ENCODE peak calls at places on chromosomes 7 and 10, in eight cellular contexts. One of them, this sample, is unnamed.

GRCh38 chr10:121788115-121788514 is 139.7 kb downstream of the ATE1 start:
- DNase-seq in effector memory CD4-positive, alpha-beta T cell: no peak
- DNase-seq in HL-60: no peak
- DNase-seq in naive thymus-derived CD4-positive, alpha-beta T cell: no peak
- DNase-seq in colonic mucosa: no peak
- DNase-seq in stomach: no peak
- DNase-seq in brain microvascular endothelial cell: no peak
- DNase-seq in BJ: no peak
- DNase-seq in this sample: no peak

GRCh38 chr10:61786728-61787127 is 114.8 kb upstream of the ARID5B start:
- DNase-seq in effector memory CD4-positive, alpha-beta T cell: no peak
- DNase-seq in HL-60: no peak
- DNase-seq in naive thymus-derived CD4-positive, alpha-beta T cell: no peak
- DNase-seq in colonic mucosa: no peak
- DNase-seq in stomach: no peak
- DNase-seq in brain microvascular endothelial cell: peak
- DNase-seq in BJ: peak
- DNase-seq in this sample: no peak

GRCh38 chr10:50397312-50398140 is 146.2 kb upstream of the ASAH2 start:
- DNase-seq in effector memory CD4-positive, alpha-beta T cell: no peak
- DNase-seq in HL-60: no peak
- DNase-seq in naive thymus-derived CD4-positive, alpha-beta T cell: no peak
- DNase-seq in colonic mucosa: no peak
- DNase-seq in stomach: no peak
- DNase-seq in brain microvascular endothelial cell: no peak
- DNase-seq in BJ: no peak
- DNase-seq in this sample: no peak

GRCh38 chr7:38105874-38106483 is 72.1 kb upstream of the STARD3NL start:
- DNase-seq in effector memory CD4-positive, alpha-beta T cell: no peak
- DNase-seq in HL-60: peak
- DNase-seq in naive thymus-derived CD4-positive, alpha-beta T cell: no peak
- DNase-seq in colonic mucosa: no peak
- DNase-seq in stomach: no peak
- DNase-seq in brain microvascular endothelial cell: peak
- DNase-seq in BJ: no peak
- DNase-seq in this sample: no peak

GRCh38 chr10:88456730-88457129 is 126.4 kb downstream of the RNLS start:
- DNase-seq in effector memory CD4-positive, alpha-beta T cell: no peak
- DNase-seq in HL-60: peak
- DNase-seq in naive thymus-derived CD4-positive, alpha-beta T cell: no peak
- DNase-seq in colonic mucosa: no peak
- DNase-seq in stomach: no peak
- DNase-seq in brain microvascular endothelial cell: no peak
- DNase-seq in BJ: peak
- DNase-seq in this sample: no peak

GRCh38 chr7:108535744-108536143 is 9.8 kb upstream of the PNPLA8 start:
- DNase-seq in effector memory CD4-positive, alpha-beta T cell: no peak
- DNase-seq in HL-60: no peak
- DNase-seq in naive thymus-derived CD4-positive, alpha-beta T cell: no peak
- DNase-seq in colonic mucosa: no peak
- DNase-seq in stomach: no peak
- DNase-seq in brain microvascular endothelial cell: no peak
- DNase-seq in BJ: no peak
- DNase-seq in this sample: no peak

GRCh38 chr7:45921699-45922519 is 837 bp upstream of the IGFBP3 start:
- DNase-seq in effector memory CD4-positive, alpha-beta T cell: no peak
- DNase-seq in HL-60: no peak
- DNase-seq in naive thymus-derived CD4-positive, alpha-beta T cell: no peak
- DNase-seq in colonic mucosa: peak
- DNase-seq in stomach: no peak
- DNase-seq in brain microvascular endothelial cell: peak
- DNase-seq in BJ: no peak
- DNase-seq in this sample: no peak

GRCh38 chr7:96303686-96304443 is 18.0 kb downstream of the SLC25A13 start:
- DNase-seq in effector memory CD4-positive, alpha-beta T cell: no peak
- DNase-seq in HL-60: no peak
- DNase-seq in naive thymus-derived CD4-positive, alpha-beta T cell: no peak
- DNase-seq in colonic mucosa: no peak
- DNase-seq in stomach: no peak
- DNase-seq in brain microvascular endothelial cell: peak
- DNase-seq in BJ: peak
- DNase-seq in this sample: no peak

GRCh38 chr7:84452618-84453017 is 258.0 kb upstream of the SEMA3A start:
- DNase-seq in effector memory CD4-positive, alpha-beta T cell: no peak
- DNase-seq in HL-60: no peak
- DNase-seq in naive thymus-derived CD4-positive, alpha-beta T cell: no peak
- DNase-seq in colonic mucosa: no peak
- DNase-seq in stomach: no peak
- DNase-seq in brain microvascular endothelial cell: no peak
- DNase-seq in BJ: no peak
- DNase-seq in this sample: no peak

GRCh38 chr7:105352018-105352612 is 36.6 kb downstream of the SRPK2 start:
- DNase-seq in effector memory CD4-positive, alpha-beta T cell: peak
- DNase-seq in HL-60: peak
- DNase-seq in naive thymus-derived CD4-positive, alpha-beta T cell: peak
- DNase-seq in colonic mucosa: peak
- DNase-seq in stomach: peak
- DNase-seq in brain microvascular endothelial cell: peak
- DNase-seq in BJ: peak
- DNase-seq in this sample: no peak

GRCh38 chr7:28005075-28005847 is 175.3 kb downstream of the JAZF1 start:
- DNase-seq in effector memory CD4-positive, alpha-beta T cell: no peak
- DNase-seq in HL-60: no peak
- DNase-seq in naive thymus-derived CD4-positive, alpha-beta T cell: no peak
- DNase-seq in colonic mucosa: no peak
- DNase-seq in stomach: no peak
- DNase-seq in brain microvascular endothelial cell: no peak
- DNase-seq in BJ: no peak
- DNase-seq in this sample: peak

GRCh38 chr10:112313911-112314310 is 30.7 kb downstream of the TECTB start:
- DNase-seq in effector memory CD4-positive, alpha-beta T cell: no peak
- DNase-seq in HL-60: no peak
- DNase-seq in naive thymus-derived CD4-positive, alpha-beta T cell: no peak
- DNase-seq in colonic mucosa: no peak
- DNase-seq in stomach: no peak
- DNase-seq in brain microvascular endothelial cell: no peak
- DNase-seq in BJ: no peak
- DNase-seq in this sample: no peak

GRCh38 chr7:35768346-35768745 is 32.5 kb upstream of the SEPTIN7 start:
- DNase-seq in effector memory CD4-positive, alpha-beta T cell: no peak
- DNase-seq in HL-60: no peak
- DNase-seq in naive thymus-derived CD4-positive, alpha-beta T cell: no peak
- DNase-seq in colonic mucosa: no peak
- DNase-seq in stomach: no peak
- DNase-seq in brain microvascular endothelial cell: no peak
- DNase-seq in BJ: no peak
- DNase-seq in this sample: no peak

GRCh38 chr7:50791921-50792341 is 9.2 kb upstream of the GRB10 start:
- DNase-seq in effector memory CD4-positive, alpha-beta T cell: no peak
- DNase-seq in HL-60: no peak
- DNase-seq in naive thymus-derived CD4-positive, alpha-beta T cell: no peak
- DNase-seq in colonic mucosa: no peak
- DNase-seq in stomach: no peak
- DNase-seq in brain microvascular endothelial cell: peak
- DNase-seq in BJ: no peak
- DNase-seq in this sample: no peak

GRCh38 chr7:102279537-102280400 is 6.9 kb upstream of the SH2B2 start:
- DNase-seq in effector memory CD4-positive, alpha-beta T cell: peak
- DNase-seq in HL-60: no peak
- DNase-seq in naive thymus-derived CD4-positive, alpha-beta T cell: peak
- DNase-seq in colonic mucosa: peak
- DNase-seq in stomach: peak
- DNase-seq in brain microvascular endothelial cell: no peak
- DNase-seq in BJ: no peak
- DNase-seq in this sample: peak

GRCh38 chr7:66187894-66188293 is 17.2 kb upstream of the TPST1 start:
- DNase-seq in effector memory CD4-positive, alpha-beta T cell: no peak
- DNase-seq in HL-60: no peak
- DNase-seq in naive thymus-derived CD4-positive, alpha-beta T cell: no peak
- DNase-seq in colonic mucosa: peak
- DNase-seq in stomach: no peak
- DNase-seq in brain microvascular endothelial cell: no peak
- DNase-seq in BJ: peak
- DNase-seq in this sample: peak

GRCh38 chr7:73725703-73726466 is 6.4 kb upstream of the STX1A start:
- DNase-seq in effector memory CD4-positive, alpha-beta T cell: peak
- DNase-seq in HL-60: no peak
- DNase-seq in naive thymus-derived CD4-positive, alpha-beta T cell: peak
- DNase-seq in colonic mucosa: peak
- DNase-seq in stomach: peak
- DNase-seq in brain microvascular endothelial cell: peak
- DNase-seq in BJ: no peak
- DNase-seq in this sample: peak

DNA sequence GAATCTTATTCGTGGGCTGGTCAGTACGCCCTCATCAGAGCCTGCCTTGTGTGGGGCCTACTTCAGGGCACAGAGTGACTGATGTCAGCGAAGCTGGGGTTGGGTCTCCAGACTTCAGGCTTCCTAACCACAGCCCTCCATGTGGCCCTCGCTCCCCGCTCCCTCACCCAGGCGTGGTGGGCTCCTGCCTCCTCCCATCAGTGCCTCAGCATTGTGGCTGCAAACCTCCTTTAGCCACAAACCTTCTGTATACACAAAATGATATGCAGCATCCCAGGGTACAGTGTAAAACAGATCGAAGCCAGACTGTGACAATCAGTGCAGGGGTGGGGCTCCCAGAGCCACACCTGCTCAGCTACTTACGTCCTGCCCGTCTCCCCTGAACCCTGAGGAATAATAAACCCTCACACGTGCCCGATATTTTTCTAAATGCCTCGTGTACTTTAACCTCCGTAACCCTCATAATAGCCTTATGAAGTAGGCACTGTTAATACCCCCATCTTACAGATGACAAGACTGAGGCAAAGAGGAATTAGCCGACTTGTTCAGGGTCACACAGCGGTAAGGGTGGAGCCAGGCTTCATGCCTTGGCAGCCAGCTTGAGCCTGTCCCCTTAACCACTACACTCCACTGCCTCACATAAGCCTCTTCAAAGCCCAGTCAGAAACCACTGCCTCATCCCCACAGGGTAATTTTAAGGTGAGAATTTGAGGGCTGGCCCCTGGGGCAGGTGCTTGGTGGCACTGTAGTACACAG is 7.3 kb upstream of the C10orf105 start:
- DNase-seq in effector memory CD4-positive, alpha-beta T cell: peak
- DNase-seq in HL-60: no peak
- DNase-seq in naive thymus-derived CD4-positive, alpha-beta T cell: no peak
- DNase-seq in colonic mucosa: peak
- DNase-seq in stomach: no peak
- DNase-seq in brain microvascular endothelial cell: no peak
- DNase-seq in BJ: no peak
- DNase-seq in this sample: no peak
- H3K4me3 ChIP-seq in effector memory CD4-positive, alpha-beta T cell: no peak
- H3K4me3 ChIP-seq in HL-60: no peak
- H3K4me3 ChIP-seq in naive thymus-derived CD4-positive, alpha-beta T cell: peak
- H3K4me3 ChIP-seq in colonic mucosa: no peak
- H3K4me3 ChIP-seq in stomach: no peak
- H3K4me3 ChIP-seq in brain microvascular endothelial cell: no peak
- H3K4me3 ChIP-seq in BJ: no peak
- H3K4me3 ChIP-seq in this sample: no peak

GRCh38 chr7:1691601-1692499 is 21.8 kb downstream of the ELFN1 start:
- DNase-seq in effector memory CD4-positive, alpha-beta T cell: no peak
- DNase-seq in HL-60: no peak
- DNase-seq in naive thymus-derived CD4-positive, alpha-beta T cell: no peak
- DNase-seq in colonic mucosa: no peak
- DNase-seq in stomach: peak
- DNase-seq in brain microvascular endothelial cell: no peak
- DNase-seq in BJ: no peak
- DNase-seq in this sample: peak
- H3K4me3 ChIP-seq in effector memory CD4-positive, alpha-beta T cell: no peak
- H3K4me3 ChIP-seq in HL-60: no peak
- H3K4me3 ChIP-seq in naive thymus-derived CD4-positive, alpha-beta T cell: no peak
- H3K4me3 ChIP-seq in colonic mucosa: no peak
- H3K4me3 ChIP-seq in stomach: no peak
- H3K4me3 ChIP-seq in brain microvascular endothelial cell: no peak
- H3K4me3 ChIP-seq in BJ: no peak
- H3K4me3 ChIP-seq in this sample: no peak

DNA sequence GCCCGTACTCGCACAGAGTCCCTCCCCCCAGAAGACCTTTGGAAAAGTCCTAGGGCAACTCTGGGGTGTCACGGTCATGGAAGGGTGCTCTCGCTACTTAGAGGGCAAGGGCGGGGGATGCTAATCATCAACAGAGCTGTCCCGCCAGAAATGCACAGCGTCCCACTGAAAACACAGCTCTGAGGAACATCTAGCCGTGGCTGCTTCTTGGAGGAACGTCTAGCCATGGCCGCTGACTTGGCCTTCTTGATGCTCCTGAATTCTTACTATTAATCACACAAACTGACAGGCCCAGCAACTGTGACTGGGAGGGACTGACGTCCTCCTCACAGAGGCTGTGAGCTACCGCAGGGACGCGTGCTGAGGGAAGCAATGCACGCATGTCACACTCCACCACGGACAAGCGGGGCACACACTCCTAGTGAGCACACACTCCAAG is 1.7 kb downstream of the TUBGCP2 start:
- DNase-seq in effector memory CD4-positive, alpha-beta T cell: no peak
- DNase-seq in HL-60: no peak
- DNase-seq in naive thymus-derived CD4-positive, alpha-beta T cell: no peak
- DNase-seq in colonic mucosa: no peak
- DNase-seq in stomach: no peak
- DNase-seq in brain microvascular endothelial cell: no peak
- DNase-seq in BJ: no peak
- DNase-seq in this sample: no peak
- H3K4me3 ChIP-seq in effector memory CD4-positive, alpha-beta T cell: no peak
- H3K4me3 ChIP-seq in HL-60: no peak
- H3K4me3 ChIP-seq in naive thymus-derived CD4-positive, alpha-beta T cell: peak
- H3K4me3 ChIP-seq in colonic mucosa: no peak
- H3K4me3 ChIP-seq in stomach: peak
- H3K4me3 ChIP-seq in brain microvascular endothelial cell: no peak
- H3K4me3 ChIP-seq in BJ: no peak
- H3K4me3 ChIP-seq in this sample: no peak

GRCh38 chr7:122311280-122311679 is 6.7 kb upstream of the FEZF1 start:
- DNase-seq in effector memory CD4-positive, alpha-beta T cell: no peak
- DNase-seq in HL-60: no peak
- DNase-seq in naive thymus-derived CD4-positive, alpha-beta T cell: no peak
- DNase-seq in colonic mucosa: no peak
- DNase-seq in stomach: no peak
- DNase-seq in brain microvascular endothelial cell: no peak
- DNase-seq in BJ: no peak
- DNase-seq in this sample: no peak

GRCh38 chr7:122312789-122313188 is 8.2 kb upstream of the FEZF1 start:
- DNase-seq in effector memory CD4-positive, alpha-beta T cell: no peak
- DNase-seq in HL-60: no peak
- DNase-seq in naive thymus-derived CD4-positive, alpha-beta T cell: no peak
- DNase-seq in colonic mucosa: no peak
- DNase-seq in stomach: no peak
- DNase-seq in brain microvascular endothelial cell: no peak
- DNase-seq in BJ: no peak
- DNase-seq in this sample: no peak

GRCh38 chr7:122311719-122312118 is 7.2 kb upstream of the FEZF1 start:
- DNase-seq in effector memory CD4-positive, alpha-beta T cell: no peak
- DNase-seq in HL-60: no peak
- DNase-seq in naive thymus-derived CD4-positive, alpha-beta T cell: no peak
- DNase-seq in colonic mucosa: no peak
- DNase-seq in stomach: no peak
- DNase-seq in brain microvascular endothelial cell: no peak
- DNase-seq in BJ: no peak
- DNase-seq in this sample: no peak

GRCh38 chr7:122307228-122307619 is 2.7 kb upstream of the FEZF1 start:
- DNase-seq in effector memory CD4-positive, alpha-beta T cell: no peak
- DNase-seq in HL-60: no peak
- DNase-seq in naive thymus-derived CD4-positive, alpha-beta T cell: no peak
- DNase-seq in colonic mucosa: no peak
- DNase-seq in stomach: no peak
- DNase-seq in brain microvascular endothelial cell: no peak
- DNase-seq in BJ: no peak
- DNase-seq in this sample: no peak

GRCh38 chr7:122310119-122311021 is 5.8 kb upstream of the FEZF1 start:
- DNase-seq in effector memory CD4-positive, alpha-beta T cell: no peak
- DNase-seq in HL-60: no peak
- DNase-seq in naive thymus-derived CD4-positive, alpha-beta T cell: no peak
- DNase-seq in colonic mucosa: no peak
- DNase-seq in stomach: no peak
- DNase-seq in brain microvascular endothelial cell: no peak
- DNase-seq in BJ: no peak
- DNase-seq in this sample: peak
- H3K4me3 ChIP-seq in effector memory CD4-positive, alpha-beta T cell: no peak
- H3K4me3 ChIP-seq in HL-60: no peak
- H3K4me3 ChIP-seq in naive thymus-derived CD4-positive, alpha-beta T cell: no peak
- H3K4me3 ChIP-seq in colonic mucosa: peak
- H3K4me3 ChIP-seq in stomach: peak
- H3K4me3 ChIP-seq in brain microvascular endothelial cell: peak
- H3K4me3 ChIP-seq in BJ: peak
- H3K4me3 ChIP-seq in this sample: peak

This sample was measured in right lobe of liver.